ENCODE peak calls at places on chromosome 18, in four cellular contexts. One of them, this sample, is unnamed.

GRCh38 chr18:6729247-6730091 is at the start of gene ARHGAP28:
- DNase-seq in tibial artery: peak
- DNase-seq in SJSA1: peak
- DNase-seq in heart right ventricle: peak
- DNase-seq in this sample: peak

GRCh38 chr18:48882379-48882778 is 68.4 kb downstream of the SMAD7 start:
- DNase-seq in tibial artery: no peak
- DNase-seq in SJSA1: no peak
- DNase-seq in heart right ventricle: no peak
- DNase-seq in this sample: no peak

GRCh38 chr18:43012951-43013350 is 102.5 kb downstream of the RIT2 start:
- DNase-seq in tibial artery: no peak
- DNase-seq in SJSA1: no peak
- DNase-seq in heart right ventricle: no peak
- DNase-seq in this sample: no peak

GRCh38 chr18:44937985-44938384 is 257.3 kb downstream of the SETBP1 start:
- DNase-seq in tibial artery: no peak
- DNase-seq in SJSA1: no peak
- DNase-seq in heart right ventricle: no peak
- DNase-seq in this sample: no peak

GRCh38 chr18:5943514-5943913 is 48.2 kb upstream of the TMEM200C start:
- DNase-seq in tibial artery: no peak
- DNase-seq in SJSA1: no peak
- DNase-seq in heart right ventricle: peak
- DNase-seq in this sample: peak

GRCh38 chr18:23992119-23992940 is 22.2 kb upstream of the TTC39C start:
- DNase-seq in tibial artery: no peak
- DNase-seq in SJSA1: peak
- DNase-seq in heart right ventricle: peak
- DNase-seq in this sample: peak

GRCh38 chr18:41025666-41026065 is 929.4 kb upstream of the PIK3C3 start:
- DNase-seq in tibial artery: no peak
- DNase-seq in SJSA1: no peak
- DNase-seq in heart right ventricle: no peak
- DNase-seq in this sample: no peak

GRCh38 chr18:12694032-12694431 is 8.5 kb downstream of the CEP76 start:
- DNase-seq in tibial artery: no peak
- DNase-seq in SJSA1: peak
- DNase-seq in heart right ventricle: no peak
- DNase-seq in this sample: no peak

GRCh38 chr18:74251297-74252031 is 40.3 kb downstream of the CYB5A start:
- DNase-seq in tibial artery: no peak
- DNase-seq in SJSA1: no peak
- DNase-seq in heart right ventricle: no peak
- DNase-seq in this sample: no peak

GRCh38 chr18:13003466-13003896 is 12.3 kb downstream of the CEP192 start:
- DNase-seq in tibial artery: no peak
- DNase-seq in SJSA1: peak
- DNase-seq in heart right ventricle: peak
- DNase-seq in this sample: no peak

GRCh38 chr18:48922801-48923730 is 27.7 kb downstream of the SMAD7 start:
- DNase-seq in tibial artery: peak
- DNase-seq in SJSA1: peak
- DNase-seq in heart right ventricle: no peak
- DNase-seq in this sample: no peak

GRCh38 chr18:78228974-78229373 is 750.6 kb upstream of the SALL3 start:
- DNase-seq in tibial artery: no peak
- DNase-seq in SJSA1: no peak
- DNase-seq in heart right ventricle: no peak
- DNase-seq in this sample: no peak

GRCh38 chr18:37582306-37582705 is 16.7 kb upstream of the CELF4 start:
- DNase-seq in tibial artery: no peak
- DNase-seq in SJSA1: no peak
- DNase-seq in heart right ventricle: no peak
- DNase-seq in this sample: no peak

GRCh38 chr18:79379931-79380815 is 15.6 kb upstream of the NFATC1 start:
- DNase-seq in tibial artery: no peak
- DNase-seq in SJSA1: no peak
- DNase-seq in heart right ventricle: no peak
- DNase-seq in this sample: no peak

GRCh38 chr18:56389190-56389589 is 249.2 kb downstream of the TXNL1 start:
- DNase-seq in tibial artery: no peak
- DNase-seq in SJSA1: no peak
- DNase-seq in heart right ventricle: no peak
- DNase-seq in this sample: peak

GRCh38 chr18:25453556-25454269 is 101.7 kb upstream of the ZNF521 start:
- DNase-seq in tibial artery: no peak
- DNase-seq in SJSA1: no peak
- DNase-seq in heart right ventricle: no peak
- DNase-seq in this sample: no peak
- H3K27ac ChIP-seq in tibial artery: no peak
- H3K27ac ChIP-seq in SJSA1: no peak
- H3K27ac ChIP-seq in heart right ventricle: no peak
- H3K27ac ChIP-seq in this sample: no peak

GRCh38 chr18:11219571-11219970 is 70.2 kb upstream of the PIEZO2 start:
- DNase-seq in tibial artery: no peak
- DNase-seq in SJSA1: no peak
- DNase-seq in heart right ventricle: no peak
- DNase-seq in this sample: no peak

GRCh38 chr18:11224166-11224565 is 74.8 kb upstream of the PIEZO2 start:
- DNase-seq in tibial artery: no peak
- DNase-seq in SJSA1: no peak
- DNase-seq in heart right ventricle: no peak
- DNase-seq in this sample: no peak
- H3K27ac ChIP-seq in tibial artery: no peak
- H3K27ac ChIP-seq in SJSA1: no peak
- H3K27ac ChIP-seq in heart right ventricle: no peak
- H3K27ac ChIP-seq in this sample: no peak

DNA sequence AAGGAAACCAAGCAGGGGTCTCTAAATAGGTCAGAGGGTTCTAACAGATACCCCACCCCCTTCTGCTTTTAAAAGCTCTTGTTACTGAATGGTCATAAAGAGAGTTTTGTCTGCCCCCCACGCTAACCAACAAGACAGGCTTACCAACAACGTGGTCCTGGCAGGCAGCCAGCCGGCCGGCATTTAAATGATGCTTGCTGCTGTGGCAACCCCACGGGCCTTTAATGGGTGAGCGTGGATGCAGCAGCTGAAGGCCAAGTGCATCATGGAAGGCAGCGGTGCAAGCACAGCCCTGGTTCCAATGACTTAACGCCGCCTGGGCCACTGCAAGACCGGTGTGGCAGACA is 29.7 kb downstream of the RAB31 start:
- DNase-seq in tibial artery: no peak
- DNase-seq in SJSA1: no peak
- DNase-seq in heart right ventricle: no peak
- DNase-seq in this sample: peak
- H3K27ac ChIP-seq in tibial artery: no peak
- H3K27ac ChIP-seq in SJSA1: no peak
- H3K27ac ChIP-seq in heart right ventricle: no peak
- H3K27ac ChIP-seq in this sample: no peak

GRCh38 chr18:77053616-77054287 is 78.8 kb downstream of the MBP start:
- DNase-seq in tibial artery: no peak
- DNase-seq in SJSA1: no peak
- DNase-seq in heart right ventricle: no peak
- DNase-seq in this sample: no peak

GRCh38 chr18:77056399-77057015 is 76.1 kb downstream of the MBP start:
- DNase-seq in tibial artery: peak
- DNase-seq in SJSA1: no peak
- DNase-seq in heart right ventricle: no peak
- DNase-seq in this sample: no peak

GRCh38 chr18:77054288-77054605 is 78.3 kb downstream of the MBP start:
- DNase-seq in tibial artery: no peak
- DNase-seq in SJSA1: no peak
- DNase-seq in heart right ventricle: no peak
- DNase-seq in this sample: no peak

GRCh38 chr18:77054606-77055428 is 77.8 kb downstream of the MBP start:
- DNase-seq in tibial artery: peak
- DNase-seq in SJSA1: peak
- DNase-seq in heart right ventricle: peak
- DNase-seq in this sample: peak

GRCh38 chr18:77055429-77056310 is 76.9 kb downstream of the MBP start:
- DNase-seq in tibial artery: peak
- DNase-seq in SJSA1: no peak
- DNase-seq in heart right ventricle: no peak
- DNase-seq in this sample: no peak
- H3K27ac ChIP-seq in tibial artery: peak
- H3K27ac ChIP-seq in SJSA1: no peak
- H3K27ac ChIP-seq in heart right ventricle: peak
- H3K27ac ChIP-seq in this sample: peak

DNA sequence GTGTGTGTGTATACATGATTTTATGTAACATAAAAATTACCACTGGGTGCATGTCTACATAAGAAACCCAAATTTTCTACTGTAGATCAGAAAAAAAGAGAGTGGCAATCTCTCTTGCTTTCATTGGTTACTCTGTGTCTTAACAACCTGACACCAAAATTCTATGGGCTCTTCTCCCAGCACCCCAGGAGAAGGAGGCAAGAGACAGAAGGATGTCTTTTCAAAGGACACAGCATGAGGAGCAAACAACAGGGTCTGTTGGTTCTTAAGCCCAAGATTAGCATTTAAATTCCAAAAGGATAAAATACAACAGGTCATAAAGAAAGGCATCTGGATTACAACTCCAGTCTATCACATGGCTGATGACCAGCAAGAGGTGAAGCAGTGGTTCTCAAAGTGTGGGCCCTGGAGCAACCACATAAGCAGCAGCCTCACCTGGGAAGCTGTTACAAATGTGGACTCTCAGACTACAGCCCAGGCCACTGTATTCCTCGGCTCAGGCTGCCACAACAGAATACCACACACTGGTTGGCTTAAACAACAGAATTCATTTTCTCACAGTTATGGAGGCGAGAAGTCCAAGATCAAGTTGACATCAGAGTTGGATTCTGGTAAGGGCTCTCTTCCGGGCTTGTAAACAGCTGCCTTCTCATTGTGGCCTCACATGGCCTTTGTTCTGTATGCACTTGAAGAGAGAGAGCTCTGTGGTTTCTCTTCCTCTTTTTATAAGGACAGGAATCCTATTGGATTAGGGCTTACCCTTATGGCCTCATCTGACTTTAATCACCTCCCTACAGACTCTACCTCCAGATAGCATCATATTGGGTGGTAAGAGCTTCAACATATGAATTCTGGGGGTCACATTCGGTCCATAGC is 79.8 kb upstream of the RNF152 start:
- DNase-seq in tibial artery: no peak
- DNase-seq in SJSA1: no peak
- DNase-seq in heart right ventricle: no peak
- DNase-seq in this sample: no peak
- H3K27ac ChIP-seq in tibial artery: no peak
- H3K27ac ChIP-seq in SJSA1: no peak
- H3K27ac ChIP-seq in heart right ventricle: no peak
- H3K27ac ChIP-seq in this sample: no peak

GRCh38 chr18:58646334-58646862 is 17.5 kb upstream of the ALPK2 start:
- DNase-seq in tibial artery: no peak
- DNase-seq in SJSA1: no peak
- DNase-seq in heart right ventricle: no peak
- DNase-seq in this sample: no peak
- H3K27ac ChIP-seq in tibial artery: no peak
- H3K27ac ChIP-seq in SJSA1: no peak
- H3K27ac ChIP-seq in heart right ventricle: no peak
- H3K27ac ChIP-seq in this sample: no peak

GRCh38 chr18:7904529-7904928 is 337.4 kb downstream of the PTPRM start:
- DNase-seq in tibial artery: no peak
- DNase-seq in SJSA1: peak
- DNase-seq in heart right ventricle: no peak
- DNase-seq in this sample: no peak
- H3K27ac ChIP-seq in tibial artery: no peak
- H3K27ac ChIP-seq in SJSA1: peak
- H3K27ac ChIP-seq in heart right ventricle: no peak
- H3K27ac ChIP-seq in this sample: no peak

GRCh38 chr18:77052656-77053309 is 79.8 kb downstream of the MBP start:
- DNase-seq in tibial artery: no peak
- DNase-seq in SJSA1: no peak
- DNase-seq in heart right ventricle: no peak
- DNase-seq in this sample: no peak

GRCh38 chr18:77059294-77059916 is 73.2 kb downstream of the MBP start:
- DNase-seq in tibial artery: no peak
- DNase-seq in SJSA1: peak
- DNase-seq in heart right ventricle: no peak
- DNase-seq in this sample: no peak

GRCh38 chr18:77061291-77061945 is 71.2 kb downstream of the MBP start:
- DNase-seq in tibial artery: no peak
- DNase-seq in SJSA1: peak
- DNase-seq in heart right ventricle: no peak
- DNase-seq in this sample: no peak

GRCh38 chr18:77058186-77058847 is 74.3 kb downstream of the MBP start:
- DNase-seq in tibial artery: peak
- DNase-seq in SJSA1: no peak
- DNase-seq in heart right ventricle: peak
- DNase-seq in this sample: no peak

DNA sequence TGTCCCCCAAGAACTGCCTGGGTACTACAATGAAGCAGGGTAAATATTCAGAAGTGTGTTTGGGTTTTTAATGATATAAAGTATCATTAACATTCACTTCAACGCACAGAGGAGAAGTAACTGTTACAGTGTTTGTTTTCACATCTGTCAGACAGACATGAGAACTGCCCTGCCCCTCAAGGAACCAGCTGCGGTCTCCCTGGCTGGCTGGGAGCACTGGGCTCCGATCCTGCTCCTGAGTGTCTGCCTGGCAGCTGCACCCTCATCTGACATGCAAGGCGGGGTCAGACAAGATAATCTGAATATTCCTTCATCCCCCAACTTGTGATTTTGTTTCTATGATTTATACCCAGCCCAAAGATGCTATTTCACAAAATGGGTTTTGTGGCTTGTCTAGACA is 75.5 kb downstream of the MBP start:
- DNase-seq in tibial artery: no peak
- DNase-seq in SJSA1: no peak
- DNase-seq in heart right ventricle: no peak
- DNase-seq in this sample: no peak
- H3K27ac ChIP-seq in tibial artery: peak
- H3K27ac ChIP-seq in SJSA1: no peak
- H3K27ac ChIP-seq in heart right ventricle: peak
- H3K27ac ChIP-seq in this sample: peak

This sample was measured in substantia nigra.